ENCODE peak calls at places on chromosomes 1 and 21, in nine cellular contexts. K is A549, P is neuronal stem cell, N is left lung, Y is mammary epithelial cell, A is aorta, X is hepatocyte, W is mesendoderm, B is heart right ventricle. T is an unnamed sample.

GRCh38 chr21:28675265-28676041 is 317.2 kb downstream of the LTN1 start:
- DNase-seq in A (no peak), B (no peak), P (no peak), Y (peak; percentile 50), W (no peak), N (no peak), X (no peak), K (no peak), T (no peak)

GRCh38 chr1:240242601-240243144 is 151.0 kb downstream of the FMN2 start:
- DNase-seq in Y (no peak), N (no peak), W (peak; percentile 20), K (no peak), P (no peak), B (no peak), A (no peak), X (no peak), T (no peak)

GRCh38 chr1:160494620-160495019 is 28.4 kb downstream of the SLAMF6 start:
- DNase-seq in A (no peak), N (no peak), P (no peak), W (peak; percentile 40), Y (no peak), X (peak; percentile 14), B (no peak), K (no peak), T (peak; percentile 16)

GRCh38 chr1:150836129-150836773 is 28.2 kb upstream of the CTSK start:
- DNase-seq in Y (no peak), W (no peak), A (no peak), N (no peak), P (no peak), K (no peak), X (peak; percentile 7), B (no peak), T (no peak)

GRCh38 chr1:65056234-65056633 is 89.9 kb upstream of the JAK1 start:
- DNase-seq in X (no peak), N (no peak), P (no peak), Y (no peak), B (no peak), W (no peak), K (no peak), A (no peak), T (no peak)

GRCh38 chr1:78096976-78097375 is 51.2 kb downstream of the GIPC2 start:
- DNase-seq in A (no peak), B (no peak), Y (no peak), X (no peak), W (no peak), K (no peak), P (no peak), N (no peak), T (no peak)

GRCh38 chr1:53316058-53316741 is 11.7 kb downstream of the LRP8 start:
- DNase-seq in K (no peak), W (peak; percentile 79), N (no peak), P (no peak), B (no peak), Y (no peak), X (peak; percentile 45), A (peak; percentile 34), T (no peak)

GRCh38 chr1:32182060-32182459 is 2.6 kb downstream of the TXLNA start:
- DNase-seq in P (no peak), N (no peak), K (no peak), A (peak; percentile 49), W (no peak), B (no peak), X (no peak), Y (no peak), T (no peak)

GRCh38 chr1:219580019-219580676 is 32.8 kb downstream of the ZC3H11B start:
- DNase-seq in A (no peak), X (no peak), W (peak; percentile 36), N (no peak), B (no peak), K (no peak), Y (no peak), P (no peak), T (no peak)

GRCh38 chr1:210792703-210793102 is 341.2 kb downstream of the KCNH1 start:
- DNase-seq in W (peak; percentile 73), A (no peak), X (peak; percentile 43), N (no peak), K (peak; percentile 64), P (no peak), Y (peak; percentile 58), B (no peak), T (peak; percentile 29)

GRCh38 chr1:217029311-217030157 is 306.3 kb upstream of the ESRRG start:
- DNase-seq in Y (peak; percentile 95), N (peak; percentile 38), A (peak; percentile 43), B (no peak), P (no peak), K (no peak), W (peak; percentile 5), X (peak; percentile 71), T (no peak)

GRCh38 chr1:234972411-234973191 is 156.0 kb downstream of the TOMM20 start:
- DNase-seq in A (no peak), K (no peak), W (no peak), B (no peak), N (no peak), P (no peak), X (no peak), Y (no peak), T (no peak)

GRCh38 chr1:247769603-247770002 is 9.2 kb upstream of the OR1C1 start:
- DNase-seq in W (no peak), Y (no peak), N (no peak), A (no peak), K (no peak), B (no peak), X (no peak), P (no peak), T (no peak)

GRCh38 chr1:53325326-53326087 is 2.4 kb downstream of the LRP8 start:
- DNase-seq in K (no peak), B (no peak), A (no peak), N (no peak), Y (no peak), P (no peak), X (no peak), W (no peak), T (no peak)

GRCh38 chr1:154483941-154484803 is 17.8 kb upstream of the TDRD10 start:
- DNase-seq in A (no peak), X (peak; percentile 28), N (peak; percentile 65), Y (peak; percentile 77), B (no peak), P (no peak), K (no peak), W (peak; percentile 57), T (peak; percentile 60)

GRCh38 chr1:59845091-59845490 is 30.3 kb downstream of the HOOK1 start:
- DNase-seq in B (no peak), A (no peak), P (no peak), K (no peak), N (no peak), Y (no peak), X (no peak), W (no peak), T (peak; percentile 96)

GRCh38 chr1:230970432-230970831 is 8.2 kb downstream of the TTC13 start:
- DNase-seq in K (no peak), P (no peak), W (no peak), B (no peak), N (no peak), X (no peak), A (no peak), Y (no peak), T (no peak)

GRCh38 chr1:230976825-230977747 is 1.6 kb downstream of the TTC13 start:
- DNase-seq in A (no peak), K (no peak), B (no peak), W (no peak), N (no peak), X (no peak), Y (no peak), P (no peak), T (no peak)

GRCh38 chr1:230977781-230978490 is 725 bp downstream of the TTC13 start:
- DNase-seq in A (peak; percentile 60), W (peak; percentile 38), X (peak; percentile 73), N (no peak), K (peak; percentile 9), B (peak; percentile 38), Y (peak; percentile 24), P (peak; percentile 26), T (peak; percentile 49)

GRCh38 chr1:230976360-230976759 is 2.3 kb downstream of the TTC13 start:
- DNase-seq in K (no peak), A (no peak), W (no peak), X (no peak), P (no peak), N (no peak), Y (no peak), B (no peak), T (no peak)

DNA sequence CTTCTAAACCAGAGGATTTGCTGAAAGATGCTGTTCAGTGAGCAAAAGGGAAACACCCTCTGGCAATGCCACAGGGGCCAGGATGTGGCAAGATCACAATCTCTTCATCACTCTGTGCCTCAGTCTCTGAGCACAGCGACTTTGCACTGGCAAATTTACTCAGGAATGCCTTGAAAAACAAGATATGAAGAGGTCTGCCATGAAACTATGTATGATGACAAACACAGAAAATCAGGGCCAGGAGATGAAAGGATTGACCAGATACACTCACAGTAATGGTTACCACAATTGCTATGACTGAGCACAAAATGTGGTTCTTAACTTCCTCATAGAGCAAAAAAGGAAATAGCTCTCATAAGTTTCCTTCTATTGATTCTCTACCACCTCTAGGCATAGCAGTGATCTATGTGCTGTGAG is 5.8 kb downstream of the TTC13 start:
- DNase-seq in P (no peak), N (no peak), A (no peak), Y (no peak), B (no peak), W (no peak), X (no peak), K (no peak), T (no peak)
- H3K4me1 ChIP-seq in P (peaks cover 5% of the 10 kb centered on the region), N (peaks cover 35% of the 10 kb centered on the region), A (no peaks in the 10 kb centered on the region), Y (peaks cover 6% of the 10 kb centered on the region), B (peaks cover 19% of the 10 kb centered on the region), W (no peaks in the 10 kb centered on the region), X (peaks cover 18% of the 10 kb centered on the region), K (peaks cover 7% of the 10 kb centered on the region), T (peaks cover 10% of the 10 kb centered on the region)

DNA sequence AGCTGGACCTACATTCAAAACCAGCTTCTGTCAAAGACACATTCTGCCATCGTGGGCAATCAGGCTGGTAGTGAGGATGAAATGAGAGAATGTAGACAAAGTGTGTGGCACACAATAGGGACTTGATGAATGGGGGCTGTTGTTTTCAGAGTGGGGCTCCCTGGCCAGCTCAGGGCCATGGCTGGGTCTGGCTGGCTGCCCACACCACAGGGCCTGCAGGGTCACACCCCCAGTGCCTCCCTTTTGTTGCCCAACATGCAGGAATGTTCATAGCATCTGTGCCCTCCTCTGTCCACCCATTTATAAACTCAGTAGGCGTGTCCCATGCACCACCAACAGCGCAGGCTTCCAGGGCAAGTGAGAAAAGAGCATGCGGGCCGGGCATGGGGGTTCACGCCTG is 20.8 kb upstream of the ECE1 start:
- DNase-seq in A (no peak), B (no peak), N (no peak), K (no peak), P (no peak), X (no peak), Y (no peak), W (no peak), T (no peak)
- H3K4me1 ChIP-seq in A (no peaks in the 10 kb centered on the region), B (peaks cover 52% of the 10 kb centered on the region), N (peaks cover 49% of the 10 kb centered on the region), K (peaks cover 57% of the 10 kb centered on the region), P (peaks cover 48% of the 10 kb centered on the region), X (peaks cover 39% of the 10 kb centered on the region), Y (peaks cover 45% of the 10 kb centered on the region), W (peaks cover 22% of the 10 kb centered on the region), T (peaks cover 47% of the 10 kb centered on the region)

GRCh38 chr1:172356620-172357019 is 63.9 kb upstream of the C1orf105 start:
- DNase-seq in W (no peak), A (no peak), K (peak; percentile 44), P (no peak), Y (peak; percentile 67), B (no peak), X (peak; percentile 76), N (no peak), T (peak; percentile 40)
- H3K4me1 ChIP-seq in W (peaks cover 10% of the 10 kb centered on the region), A (no peaks in the 10 kb centered on the region), K (peaks cover 88% of the 10 kb centered on the region), P (peaks cover 28% of the 10 kb centered on the region), Y (peaks cover 59% of the 10 kb centered on the region), B (peaks cover 55% of the 10 kb centered on the region), X (peaks cover 79% of the 10 kb centered on the region), N (peaks cover 29% of the 10 kb centered on the region), T (peaks cover 69% of the 10 kb centered on the region)

GRCh38 chr1:180234369-180235076 is 4.5 kb downstream of the LHX4 start:
- DNase-seq in W (peak; percentile 69), N (no peak), X (no peak), Y (no peak), B (no peak), P (no peak), K (no peak), A (no peak), T (no peak)
- H3K4me1 ChIP-seq in W (no peaks in the 10 kb centered on the region), N (peaks cover 63% of the 10 kb centered on the region), X (peaks cover 25% of the 10 kb centered on the region), Y (peaks cover 11% of the 10 kb centered on the region), B (peaks cover 50% of the 10 kb centered on the region), P (peaks cover 16% of the 10 kb centered on the region), K (peaks cover 4% of the 10 kb centered on the region), A (no peaks in the 10 kb centered on the region), T (peaks cover 10% of the 10 kb centered on the region)

T was measured in A673.